ENCODE peak calls at places on chromosomes 3 and 15, in four cellular contexts. O is hepatocyte, D is thoracic aorta, M is lower lobe of right lung. T is an unnamed sample. For H3K36me3, the result is how much of the 10 kb centered on the place peaks cover.

GRCh38 chr3:184590795-184591194 is 29.2 kb downstream of the EPHB3 start:
- DNase-seq in O (no peak), D (no peak), M (no peak), T (peak)

GRCh38 chr3:117660941-117661635 is 951.5 kb downstream of the TUSC7 start:
- DNase-seq in O (no peak), D (no peak), M (no peak), T (peak)

GRCh38 chr3:197270558-197271317 is 27.7 kb downstream of the DLG1 start:
- DNase-seq in O (no peak), D (no peak), M (no peak), T (no peak)

GRCh38 chr3:58924581-58924980 is 125.2 kb downstream of the CFAP20DC start:
- DNase-seq in O (no peak), D (no peak), M (no peak), T (no peak)

GRCh38 chr15:70196314-70197291 is 98.9 kb upstream of the TLE3 start:
- DNase-seq in O (peak), D (no peak), M (peak), T (peak)

GRCh38 chr3:105328338-105328730 is 38.4 kb upstream of the ALCAM start:
- DNase-seq in O (no peak), D (no peak), M (no peak), T (no peak)

GRCh38 chr15:67411491-67411890 is 109.4 kb upstream of the C15orf61 start:
- DNase-seq in O (no peak), D (no peak), M (no peak), T (no peak)

GRCh38 chr3:172591876-172592771 is 68.9 kb upstream of the TNFSF10 start:
- DNase-seq in O (no peak), D (no peak), M (no peak), T (no peak)

GRCh38 chr3:70740872-70741271 is 428.4 kb upstream of the MDFIC2 start:
- DNase-seq in O (no peak), D (no peak), M (no peak), T (no peak)

DNA sequence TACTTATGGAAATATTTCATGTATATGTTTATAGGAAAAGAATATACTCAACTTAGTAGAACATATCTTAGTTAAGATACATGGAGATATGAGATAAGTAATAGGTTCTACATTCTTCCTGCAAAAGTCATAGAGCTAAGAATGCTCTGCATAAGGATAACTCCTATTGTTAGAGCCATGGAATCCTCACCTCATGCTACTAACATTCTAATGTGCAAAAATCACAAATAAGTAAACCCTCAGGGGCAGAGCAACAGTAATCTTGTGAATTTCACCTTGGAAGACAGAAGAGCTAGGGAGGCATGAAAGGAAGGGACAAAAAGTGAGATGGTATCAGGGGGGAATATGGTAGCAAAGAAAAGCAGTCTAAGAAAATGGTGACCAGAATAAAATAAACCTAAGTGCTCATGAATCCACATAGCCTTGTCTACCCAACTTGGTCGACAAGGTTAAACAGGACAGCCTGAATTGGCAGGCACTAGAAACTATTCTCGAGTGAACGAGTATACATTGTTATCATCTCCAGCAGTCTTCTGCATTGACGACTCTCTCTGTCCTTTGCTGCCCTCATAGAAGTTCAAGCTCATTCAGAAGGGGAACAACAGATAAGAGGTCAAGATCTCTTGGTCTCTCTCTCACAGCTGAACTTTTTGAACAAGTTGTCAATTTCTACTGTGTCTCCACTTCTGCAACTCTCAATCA is 52.8 kb downstream of the XRN1 start:
- DNase-seq in O (no peak), D (no peak), M (no peak), T (no peak)
- H3K36me3 ChIP-seq in O (under half), D (under half), M (half or more), T (under half)

DNA sequence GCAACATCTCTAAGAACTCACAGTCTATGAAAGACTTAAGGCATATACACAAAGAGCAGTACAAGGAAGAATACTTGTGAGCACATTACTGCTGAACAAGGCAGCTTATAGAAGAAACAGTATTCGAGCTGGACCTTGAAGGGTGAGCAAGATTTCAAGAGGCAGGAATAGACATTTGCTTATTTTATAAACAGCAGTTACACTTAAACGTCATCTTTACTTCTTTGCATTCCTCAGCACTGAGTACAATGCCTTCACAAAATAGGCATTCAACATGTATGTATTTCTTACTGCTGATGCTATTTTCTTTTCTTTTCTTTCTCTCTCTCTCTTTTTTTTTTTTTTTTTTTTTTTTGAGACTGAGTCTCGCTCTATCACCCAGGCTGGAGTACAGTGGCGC is 205.8 kb downstream of the ZIC4 start:
- DNase-seq in O (no peak), D (no peak), M (no peak), T (no peak)
- H3K36me3 ChIP-seq in O (under half), D (under half), M (under half), T (under half)

DNA sequence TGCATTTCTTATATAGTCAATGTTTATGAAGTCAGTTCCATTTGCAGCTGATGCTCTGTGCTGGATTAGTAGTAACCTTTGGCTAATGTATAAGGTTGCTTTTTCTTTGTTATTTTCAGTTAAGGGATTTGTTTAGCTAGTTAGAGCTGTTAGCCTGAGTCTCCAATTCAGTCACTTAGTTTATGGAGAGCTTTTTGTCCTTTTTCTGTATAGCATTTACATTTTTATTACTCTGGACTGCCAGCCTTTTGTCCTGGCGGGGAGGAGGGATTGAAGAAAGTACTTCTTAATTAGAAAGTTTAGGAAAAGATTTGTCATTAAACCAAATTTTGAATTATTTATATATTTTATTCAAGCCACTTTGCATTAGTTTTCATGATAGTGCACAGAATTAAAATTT is 52.0 kb downstream of the DNAJC13 start:
- DNase-seq in O (no peak), D (no peak), M (no peak), T (no peak)
- H3K36me3 ChIP-seq in O (under half), D (under half), M (half or more), T (under half)

GRCh38 chr3:107842940-107843339 is 247.9 kb downstream of the CD47 start:
- DNase-seq in O (no peak), D (no peak), M (no peak), T (no peak)

GRCh38 chr3:107848516-107848915 is 242.3 kb downstream of the CD47 start:
- DNase-seq in O (no peak), D (no peak), M (no peak), T (no peak)

GRCh38 chr3:107845355-107846281 is 245.2 kb downstream of the CD47 start:
- DNase-seq in O (peak), D (no peak), M (no peak), T (no peak)

GRCh38 chr3:107847791-107848190 is 243.0 kb downstream of the CD47 start:
- DNase-seq in O (no peak), D (no peak), M (no peak), T (no peak)

GRCh38 chr3:107846282-107846852 is 244.5 kb downstream of the CD47 start:
- DNase-seq in O (peak), D (peak), M (peak), T (peak)
- H3K36me3 ChIP-seq in O (under half), D (under half), M (under half), T (under half)

DNA sequence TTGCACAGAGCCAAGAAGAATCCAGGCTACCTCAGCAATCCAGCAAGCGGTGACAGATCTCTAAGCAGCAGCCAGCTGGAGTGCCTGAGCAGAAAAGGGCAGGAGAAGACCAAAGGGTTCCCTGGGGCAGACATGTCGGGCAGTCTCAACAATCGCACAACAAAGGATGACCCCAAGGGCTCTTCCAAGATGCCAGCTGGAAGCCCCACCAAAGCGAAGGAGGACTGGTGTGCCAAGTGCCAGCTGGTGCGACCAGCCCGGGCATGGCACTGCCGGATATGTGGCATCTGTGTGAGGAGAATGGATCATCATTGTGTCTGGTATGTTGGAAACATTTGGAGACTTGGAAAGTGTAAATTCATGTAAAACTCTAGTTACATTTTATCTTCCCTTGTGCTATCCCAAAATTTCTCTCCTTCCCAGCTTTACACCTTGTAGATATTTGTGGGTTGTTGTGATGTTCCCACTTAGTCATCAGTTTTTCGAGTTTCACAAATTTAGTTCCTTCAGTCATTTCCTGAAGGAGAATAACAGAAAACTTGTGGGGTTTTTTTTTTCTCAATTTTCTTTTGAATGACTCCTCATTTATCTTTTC is 6.4 kb downstream of the ZDHHC23 start:
- DNase-seq in O (no peak), D (no peak), M (no peak), T (no peak)
- H3K36me3 ChIP-seq in O (under half), D (under half), M (under half), T (under half)

GRCh38 chr15:41870689-41871081 is 23.2 kb downstream of the SPTBN5 start:
- DNase-seq in O (no peak), D (no peak), M (no peak), T (no peak)

GRCh38 chr15:41869770-41870688 is 23.8 kb downstream of the SPTBN5 start:
- DNase-seq in O (no peak), D (no peak), M (no peak), T (no peak)

GRCh38 chr15:41866263-41866703 is 27.6 kb downstream of the SPTBN5 start:
- DNase-seq in O (peak), D (no peak), M (no peak), T (no peak)

GRCh38 chr15:41866872-41867579 is 26.8 kb downstream of the SPTBN5 start:
- DNase-seq in O (no peak), D (no peak), M (no peak), T (no peak)

DNA sequence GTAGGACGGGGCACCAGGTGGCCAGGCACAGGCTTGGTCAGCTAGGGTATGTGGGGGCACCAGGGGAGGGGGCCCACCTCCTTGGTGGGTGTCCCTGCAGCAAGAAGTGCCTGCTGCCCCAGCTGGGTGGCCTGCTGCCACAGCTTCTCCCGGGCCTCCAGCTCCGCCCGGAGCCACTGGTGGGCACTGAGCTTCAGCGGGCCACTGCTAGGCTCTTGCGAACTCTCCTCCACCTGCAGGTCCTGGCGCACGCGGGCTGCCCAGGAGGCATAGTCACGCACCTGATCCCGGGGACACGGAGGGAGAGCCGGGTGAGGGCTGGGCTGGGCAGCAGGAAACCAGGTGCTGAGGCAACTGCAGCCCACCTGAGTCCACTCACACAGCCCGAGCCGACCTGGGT is 25.5 kb downstream of the SPTBN5 start:
- DNase-seq in O (no peak), D (no peak), M (no peak), T (no peak)
- H3K36me3 ChIP-seq in O (under half), D (under half), M (under half), T (under half)

DNA sequence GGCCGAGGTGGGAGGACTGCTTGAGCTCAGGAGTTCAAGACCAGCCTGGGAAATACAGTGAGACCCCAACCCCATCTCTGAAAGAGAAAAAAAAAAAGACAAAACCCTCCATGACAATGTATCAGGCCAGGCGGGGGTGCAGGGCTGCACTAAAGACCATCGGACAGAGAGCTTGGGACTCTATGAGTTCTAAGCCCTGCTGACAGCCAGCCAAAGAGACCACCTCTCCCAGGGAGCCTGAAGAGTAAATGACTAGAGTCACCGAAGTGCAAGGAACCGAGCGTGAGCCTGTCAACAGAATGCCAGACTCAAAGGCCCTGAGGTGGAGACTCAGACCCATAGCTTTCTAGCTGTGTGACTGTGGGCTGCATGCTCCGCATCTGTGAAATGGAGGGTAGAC is 12.5 kb downstream of the POC1A start:
- DNase-seq in O (no peak), D (no peak), M (no peak), T (no peak)
- H3K36me3 ChIP-seq in O (under half), D (under half), M (under half), T (under half)

T was measured in A673.